ENCODE peak calls at places on chromosomes 2 and 18, in four cellular contexts. E is H9, R is IMR-90, Q is mesendoderm. U is an unnamed sample.

GRCh38 chr18:72871091-72871490 is 3.3 kb upstream of the NETO1 start:
- DNase-seq in E (no peak), R (peak), Q (no peak), U (no peak)

GRCh38 chr2:202005272-202005887 is 28.3 kb upstream of the FZD7 start:
- DNase-seq in E (no peak), R (no peak), Q (no peak), U (no peak)

GRCh38 chr2:26333286-26333685 is 12.7 kb upstream of the SELENOI start:
- DNase-seq in E (no peak), R (no peak), Q (peak), U (peak)

GRCh38 chr2:217142649-217143266 is 282.9 kb upstream of the TNP1 start:
- DNase-seq in E (peak), R (no peak), Q (peak), U (peak)

GRCh38 chr2:1022178-1022577 is 71.5 kb downstream of the SNTG2 start:
- DNase-seq in E (no peak), R (no peak), Q (peak), U (no peak)

GRCh38 chr2:167265004-167265403 is 376.7 kb downstream of the XIRP2 start:
- DNase-seq in E (no peak), R (no peak), Q (no peak), U (no peak)

GRCh38 chr2:170394988-170395387 is 217.0 kb downstream of the MYO3B start:
- DNase-seq in E (no peak), R (no peak), Q (peak), U (no peak)

GRCh38 chr2:205700331-205701132 is 18.2 kb downstream of the NRP2 start:
- DNase-seq in E (peak), R (peak), Q (peak), U (no peak)

GRCh38 chr2:205590759-205591158 is 91.5 kb upstream of the NRP2 start:
- DNase-seq in E (no peak), R (peak), Q (no peak), U (no peak)

DNA sequence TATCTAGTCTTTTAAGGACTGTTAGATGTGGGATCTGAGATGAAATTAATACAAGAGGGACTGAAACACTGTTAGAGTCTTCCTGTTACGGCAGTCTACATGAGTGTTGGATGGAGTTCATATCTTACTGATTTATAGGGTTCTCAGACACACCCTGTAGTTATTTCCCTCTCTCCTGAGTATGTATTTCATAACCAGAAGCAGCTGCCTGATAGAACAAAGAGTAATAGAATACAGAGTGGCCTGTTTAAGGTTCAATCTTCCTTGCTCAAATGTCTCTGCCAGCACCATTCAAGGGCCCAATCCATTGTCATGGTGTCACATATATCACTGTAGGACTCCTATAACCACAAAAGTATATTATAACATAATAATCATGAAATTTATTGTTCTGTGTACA is 1229.1 kb upstream of the ACVR2A start:
- DNase-seq in E (no peak), R (no peak), Q (no peak), U (no peak)
- H3K56ac ChIP-seq in E (no peak), R (no peak), Q (no peak), U (no peak)

DNA sequence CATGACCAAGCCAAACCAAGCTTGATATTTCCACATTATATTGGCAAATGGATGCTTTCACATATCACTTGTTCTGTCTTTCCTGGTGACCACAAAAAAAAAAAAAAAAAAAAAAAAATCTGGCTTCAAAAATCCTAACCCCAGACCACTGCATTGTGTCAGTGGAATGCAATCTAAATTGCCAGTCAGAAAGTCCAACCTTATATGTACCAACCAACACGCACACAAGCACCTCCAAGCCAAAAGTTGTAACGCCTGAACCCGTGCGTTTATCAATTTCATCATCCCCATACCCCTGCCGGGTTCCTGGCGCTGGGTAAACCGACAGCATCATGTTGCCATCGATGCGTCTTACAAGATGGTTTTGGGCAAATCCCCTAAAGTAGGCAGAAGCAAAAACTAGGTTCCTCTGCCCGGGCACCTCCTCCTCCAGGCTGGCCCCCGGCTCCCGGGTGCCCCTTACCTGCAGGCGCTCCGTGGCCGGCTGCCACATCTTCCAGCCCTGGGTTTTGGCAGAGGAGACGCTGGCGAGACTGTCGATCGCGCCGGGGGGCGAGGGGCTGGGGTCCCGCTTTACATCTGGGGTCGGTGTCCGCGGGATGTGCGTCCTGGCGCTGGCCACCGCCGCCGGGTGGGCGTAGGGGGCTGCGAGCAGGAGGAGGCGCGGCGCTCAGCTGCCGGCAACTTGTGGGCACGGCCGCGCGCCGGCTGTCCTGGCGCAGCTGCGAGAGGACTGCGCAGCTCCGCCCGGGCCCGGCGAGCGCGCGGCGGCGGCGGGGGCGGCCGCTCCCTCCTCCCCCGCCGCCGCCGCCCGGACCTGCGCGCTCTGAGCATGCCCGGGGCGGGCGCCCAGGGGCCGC is at the start of gene PID1:
- DNase-seq in E (peak), R (peak), Q (peak), U (no peak)
- H3K9ac ChIP-seq in E (no peak), R (peak), Q (peak), U (peak)

GRCh38 chr2:234865586-234865985 is 86.2 kb upstream of the SH3BP4 start:
- DNase-seq in E (no peak), R (no peak), Q (no peak), U (no peak)
- H3K56ac ChIP-seq in E (no peak), R (no peak), Q (no peak), U (no peak)

DNA sequence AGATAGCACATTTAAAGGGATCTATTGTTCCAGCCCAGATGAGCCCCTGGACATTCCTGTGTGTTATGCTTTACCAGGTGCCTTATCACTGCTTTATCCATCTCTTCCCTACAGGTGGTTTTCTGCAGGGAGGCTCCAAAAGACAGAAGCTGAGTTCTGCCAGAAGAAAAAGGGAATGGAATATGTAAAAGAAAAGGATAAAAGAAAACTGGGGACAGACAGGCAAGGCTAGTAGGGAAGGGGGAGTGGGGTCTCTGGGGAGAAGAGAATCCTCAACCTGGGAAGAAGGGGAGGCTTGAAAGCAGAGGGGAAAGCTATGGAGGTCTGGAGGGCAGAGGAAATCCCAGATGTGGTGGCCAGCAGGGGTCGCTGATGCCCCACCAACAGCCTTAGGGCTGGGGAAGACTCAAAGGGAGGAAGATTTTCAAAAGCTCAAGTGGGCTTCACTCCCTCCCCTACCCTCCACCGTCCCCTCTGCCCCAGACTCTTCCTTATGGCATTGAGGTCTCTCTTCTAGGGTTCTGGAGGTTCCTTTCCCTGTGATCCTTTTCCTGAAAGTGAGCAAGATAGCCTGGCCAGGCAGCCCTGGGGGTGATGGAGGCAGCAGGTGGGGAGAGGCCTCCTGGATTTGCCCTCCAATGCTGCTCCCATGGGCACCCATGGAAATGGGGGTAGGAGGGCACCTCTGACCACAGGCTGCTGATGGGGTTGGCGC is 178.1 kb upstream of the PKDCC start:
- DNase-seq in E (peak), R (peak), Q (peak), U (peak)
- H3K9ac ChIP-seq in E (no peak), R (no peak), Q (no peak), U (no peak)

DNA sequence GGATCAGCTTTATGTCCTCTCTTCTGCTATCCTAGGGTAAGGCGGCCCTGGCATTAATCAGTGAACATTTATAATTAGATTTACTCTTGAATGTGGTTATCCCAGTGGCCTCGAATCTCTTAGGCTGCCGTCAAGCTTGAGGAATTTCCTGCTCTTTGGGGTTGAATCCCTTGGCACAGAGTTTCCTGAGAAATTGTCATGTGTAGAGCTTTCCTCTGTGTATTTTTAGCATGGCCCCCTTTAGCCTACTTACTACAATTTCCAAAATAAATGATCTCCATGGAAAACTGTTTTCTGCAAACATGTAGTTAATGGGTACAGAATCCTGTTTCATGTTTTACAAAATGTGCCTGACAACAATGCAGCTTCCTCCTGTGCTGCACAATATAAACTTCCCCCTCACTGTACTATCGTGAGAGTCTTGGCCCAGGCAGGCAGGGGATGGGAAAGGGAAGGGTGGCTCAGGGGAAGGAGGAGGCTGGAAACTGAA is 18.1 kb downstream of the NCAPH start:
- DNase-seq in E (no peak), R (no peak), Q (no peak), U (no peak)
- H3K56ac ChIP-seq in E (no peak), R (no peak), Q (no peak), U (no peak)

GRCh38 chr2:106704798-106705197 is 181.2 kb downstream of the ST6GAL2 start:
- DNase-seq in E (no peak), R (no peak), Q (no peak), U (no peak)

GRCh38 chr2:106705877-106706276 is 180.1 kb downstream of the ST6GAL2 start:
- DNase-seq in E (no peak), R (no peak), Q (no peak), U (no peak)

GRCh38 chr2:106708189-106708588 is 177.8 kb downstream of the ST6GAL2 start:
- DNase-seq in E (no peak), R (no peak), Q (peak), U (no peak)

DNA sequence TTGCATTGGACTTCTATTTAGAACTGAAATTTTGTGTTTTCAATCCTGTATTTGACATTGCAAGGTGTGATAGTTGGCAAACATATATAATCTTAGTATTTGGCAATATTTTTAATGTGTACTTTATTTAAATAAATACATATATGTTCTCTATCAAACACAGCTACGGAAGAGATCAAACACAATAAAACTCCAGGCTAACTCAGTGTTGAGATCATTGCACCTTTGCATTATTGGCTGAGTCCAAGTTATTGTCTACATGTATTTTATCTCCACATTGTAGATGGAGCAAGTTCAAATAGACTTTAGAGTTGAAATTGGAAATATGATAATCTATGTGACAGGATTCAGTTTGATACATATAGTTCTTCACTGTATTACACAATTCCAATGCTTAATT is 176.7 kb downstream of the ST6GAL2 start:
- DNase-seq in E (no peak), R (no peak), Q (no peak), U (no peak)
- H3K9ac ChIP-seq in E (no peak), R (no peak), Q (no peak), U (no peak)

GRCh38 chr2:233164117-233164516 is 87.4 kb upstream of the ATG16L1 start:
- DNase-seq in E (no peak), R (no peak), Q (no peak), U (no peak)
- H3K56ac ChIP-seq in E (no peak), R (no peak), Q (no peak), U (no peak)

U was measured in H1.